ENCODE peak calls at places on chromosomes 13 and 19, in five cellular contexts. L is GM04504; U is endothelial cell; I is activated T-helper 1 cell treated with anti-CD3 and anti-CD28 coated beads, Interleukin-12 subunit alpha, Interleukin-12 subunit beta, Interleukin-2, Interleukin-4 antibody, amounts not matched to agents 30 ng/mL and 10 ng/mL and 1 ng/mL, durations not matched to agents 14 hours and 24 hours and 36 hours; S is tibial nerve. C is an unnamed sample.

GRCh38 chr13:92827503-92827902 is 399.1 kb upstream of the GPC6 start:
- DNase-seq in L (no peak), U (no peak), I (no peak), S (no peak), C (no peak)

GRCh38 chr19:44746616-44746945 is 1.9 kb upstream of the BCL3 start:
- DNase-seq in L (no peak), U (no peak), I (no peak), S (no peak), C (peak)

GRCh38 chr13:39887424-39887823 is 232.0 kb downstream of the COG6 start:
- DNase-seq in L (no peak), U (no peak), I (no peak), S (no peak), C (no peak)

GRCh38 chr19:18319591-18320135 is 3.2 kb downstream of the LSM4 start:
- DNase-seq in L (no peak), U (no peak), I (no peak), S (no peak), C (no peak)

GRCh38 chr13:113903361-113903760 is 39.5 kb upstream of the GAS6 start:
- DNase-seq in L (peak), U (no peak), I (no peak), S (no peak), C (no peak)

GRCh38 chr13:74886496-74886895 is 595.5 kb downstream of the TBC1D4 start:
- DNase-seq in L (no peak), U (no peak), I (no peak), S (no peak), C (no peak)

GRCh38 chr13:90201676-90202425 is 1145.6 kb upstream of the MIR17HG start:
- DNase-seq in L (no peak), U (no peak), I (no peak), S (no peak), C (no peak)

GRCh38 chr19:49133621-49134454 is 14.5 kb downstream of the PPFIA3 start:
- DNase-seq in L (no peak), U (no peak), I (peak), S (no peak), C (no peak)

GRCh38 chr19:16193466-16193865 is 4.2 kb upstream of the AP1M1 start:
- DNase-seq in L (no peak), U (no peak), I (no peak), S (no peak), C (no peak)

GRCh38 chr13:22738357-22738756 is 442.4 kb upstream of the SGCG start:
- DNase-seq in L (no peak), U (no peak), I (no peak), S (no peak), C (no peak)

GRCh38 chr19:54178581-54179261 is 5.8 kb upstream of the TMC4 start:
- DNase-seq in L (no peak), U (no peak), I (no peak), S (no peak), C (no peak)

GRCh38 chr19:2330255-2330631 is 1.8 kb downstream of the SPPL2B start:
- DNase-seq in L (no peak), U (no peak), I (no peak), S (no peak), C (no peak)

GRCh38 chr19:31126236-31126635 is 223.0 kb downstream of the TSHZ3 start:
- DNase-seq in L (no peak), U (no peak), I (no peak), S (no peak), C (peak)

GRCh38 chr19:35352177-35352447 is 4.4 kb downstream of the FFAR1 start:
- DNase-seq in L (no peak), U (no peak), I (no peak), S (no peak), C (no peak)

GRCh38 chr13:92303428-92303827 is 905.0 kb downstream of the GPC5 start:
- DNase-seq in L (no peak), U (no peak), I (no peak), S (peak), C (no peak)